ENCODE peak calls at places on chromosomes 16 and 17, in four cellular contexts. J is HepG2, U is H1, R is K562. A is an unnamed sample.

GRCh38 chr16:72092832-72093447 is 480 bp downstream of the TXNL4B start:
- DNase-seq in U (no peak), R (peak), J (peak), A (no peak)

GRCh38 chr16:84532299-84532724 is 27.9 kb upstream of the MEAK7 start:
- DNase-seq in J (peak), R (no peak), U (no peak), A (no peak)

GRCh38 chr16:27564226-27564625 is 14.3 kb downstream of the KATNIP start:
- DNase-seq in U (no peak), J (no peak), R (no peak), A (no peak)

GRCh38 chr16:48232459-48233040 is 11.6 kb upstream of the LONP2 start:
- DNase-seq in R (no peak), U (no peak), J (no peak), A (no peak)

GRCh38 chr16:85330694-85331188 is 218.5 kb upstream of the CIBAR2 start:
- DNase-seq in J (peak), U (no peak), R (peak), A (no peak)

GRCh38 chr17:72788950-72789585 is 303.4 kb downstream of the SLC39A11 start:
- DNase-seq in R (no peak), J (peak), U (no peak), A (no peak)

GRCh38 chr16:19137201-19137601 is 23.4 kb downstream of the ITPRIPL2 start:
- DNase-seq in J (no peak), R (no peak), U (no peak), A (no peak)

GRCh38 chr17:49193513-49194296 is 16.7 kb downstream of the GNGT2 start:
- DNase-seq in J (no peak), U (peak), R (peak), A (peak)

GRCh38 chr16:10509534-10510025 is 70.8 kb downstream of the EMP2 start:
- DNase-seq in J (peak), R (peak), U (peak), A (peak)

GRCh38 chr16:73033271-73033998 is 14.5 kb downstream of the ZFHX3 start:
- DNase-seq in R (no peak), J (no peak), U (peak), A (no peak)

GRCh38 chr17:80071116-80071980 is 30.0 kb upstream of the GAA start:
- DNase-seq in J (peak), R (no peak), U (no peak), A (no peak)

GRCh38 chr16:50745940-50746339 is 4.1 kb downstream of the CYLD start:
- DNase-seq in U (no peak), J (no peak), R (no peak), A (no peak)

GRCh38 chr17:1495265-1495664 is 2.8 kb upstream of the MYO1C start:
- DNase-seq in R (no peak), U (no peak), J (no peak), A (no peak)

GRCh38 chr17:47404875-47405274 is 81.1 kb downstream of the EFCAB13 start:
- DNase-seq in R (no peak), U (no peak), J (no peak), A (no peak)

GRCh38 chr17:78374631-78375274 is 3.7 kb upstream of the PGS1 start:
- DNase-seq in U (peak), J (no peak), R (no peak), A (no peak)

GRCh38 chr17:56577810-56578209 is 15.7 kb upstream of the NOG start:
- DNase-seq in U (no peak), R (no peak), J (no peak), A (no peak)

GRCh38 chr17:1978396-1978962 is 46.7 kb downstream of the RTN4RL1 start:
- DNase-seq in U (no peak), J (no peak), R (no peak), A (no peak)

GRCh38 chr16:82583415-82583814 is 43.4 kb upstream of the CDH13 start:
- DNase-seq in R (no peak), J (no peak), U (no peak), A (no peak)

GRCh38 chr17:19244796-19245195 is 7.6 kb downstream of the EPN2 start:
- DNase-seq in J (no peak), U (no peak), R (no peak), A (no peak)

GRCh38 chr17:17120294-17120693 is 78.0 kb downstream of the MPRIP start:
- DNase-seq in J (no peak), R (peak), U (no peak), A (no peak)

GRCh38 chr17:7707446-7707845 is 2.4 kb downstream of the EFNB3 start:
- DNase-seq in J (no peak), R (no peak), U (peak), A (no peak)

GRCh38 chr16:46859719-46860152 is 24.4 kb upstream of the GPT2 start:
- DNase-seq in R (peak), U (no peak), J (peak), A (no peak)

GRCh38 chr16:84699712-84700517 is at the start of gene USP10:
- DNase-seq in J (peak), U (peak), R (peak), A (no peak)

GRCh38 chr17:1272701-1273100 is 2.5 kb downstream of the BHLHA9 start:
- DNase-seq in R (no peak), J (no peak), U (no peak), A (no peak)

GRCh38 chr17:31571124-31571892 is 179.8 kb downstream of the RAB11FIP4 start:
- DNase-seq in R (no peak), U (no peak), J (no peak), A (no peak)

GRCh38 chr16:28320023-28320561 is 27.8 kb downstream of the SBK1 start:
- DNase-seq in U (no peak), R (no peak), J (no peak), A (no peak)

GRCh38 chr17:70314096-70314495 is 144.8 kb downstream of the KCNJ2 start:
- DNase-seq in U (no peak), J (no peak), R (no peak), A (no peak)

GRCh38 chr16:20415541-20415940 is 6.2 kb downstream of the ACSM5 start:
- DNase-seq in R (no peak), U (no peak), J (no peak), A (no peak)
- TF ChIP-seq HDAC6 in R (no peak), U (no peak), J (no peak), A (no peak)

GRCh38 chr16:30533146-30533522 is 1.5 kb downstream of the ZNF747 start:
- DNase-seq in R (no peak), U (no peak), J (no peak), A (no peak)
- TF ChIP-seq POLR2A in R (no peak), U (no peak), J (no peak), A (no peak)

GRCh38 chr16:7397901-7398300 is 65.3 kb downstream of the RBFOX1 start:
- DNase-seq in U (no peak), J (no peak), R (no peak), A (no peak)
- TF ChIP-seq HDAC6 in U (no peak), J (no peak), R (no peak), A (no peak)

GRCh38 chr17:50884354-50885311 is 18.5 kb upstream of the TOB1 start:
- DNase-seq in J (peak), U (no peak), R (peak), A (no peak)
- TF ChIP-seq POLR2A in J (peak), U (no peak), R (no peak), A (no peak)